ENCODE peak calls at places on chromosome 12, in nine cellular contexts. U, Q, N, Z, L, X, J, P and Y are unnamed samples.

GRCh38 chr12:124402281-124403066 is 107.6 kb downstream of the RFLNA start:
- DNase-seq in N (no peak), U (no peak), X (no peak), Q (no peak), Z (no peak), J (no peak), L (no peak), P (no peak), Y (no peak)

GRCh38 chr12:22627351-22627750 is 2.4 kb downstream of the ETNK1 start:
- DNase-seq in N (no peak), P (no peak), Z (no peak), L (no peak), J (peak; percentile 4), U (no peak), Q (no peak), X (no peak), Y (no peak)

GRCh38 chr12:122050706-122051105 is 27.9 kb upstream of the MLXIP start:
- DNase-seq in X (no peak), Q (no peak), L (no peak), Z (no peak), N (no peak), J (no peak), U (no peak), P (no peak), Y (no peak)

GRCh38 chr12:60172266-60172665 is 576.4 kb downstream of the SLC16A7 start:
- DNase-seq in Z (no peak), N (peak; percentile 43), L (no peak), U (no peak), J (peak; percentile 66), Q (no peak), X (no peak), P (no peak), Y (no peak)

GRCh38 chr12:11202811-11203210 is 16.1 kb upstream of the TAS2R42 start:
- DNase-seq in X (no peak), Q (no peak), U (no peak), P (no peak), N (no peak), Z (no peak), L (no peak), J (no peak), Y (no peak)

GRCh38 chr12:13144266-13144828 is 40.9 kb upstream of the GSG1 start:
- DNase-seq in N (no peak), J (no peak), U (no peak), Q (no peak), L (no peak), P (no peak), X (no peak), Z (no peak), Y (no peak)

GRCh38 chr12:40312982-40313576 is 88.3 kb downstream of the LRRK2 start:
- DNase-seq in U (no peak), Q (no peak), X (no peak), Z (no peak), P (no peak), J (peak; percentile 38), N (peak; percentile 31), L (no peak), Y (no peak)

GRCh38 chr12:18383203-18383602 is 121.9 kb downstream of the PIK3C2G start:
- DNase-seq in U (no peak), Z (no peak), X (no peak), P (no peak), L (no peak), Q (no peak), J (peak; percentile 79), N (peak; percentile 89), Y (no peak)

GRCh38 chr12:55676707-55677106 is 31.0 kb downstream of the ITGA7 start:
- DNase-seq in J (no peak), Q (no peak), Z (no peak), P (no peak), L (no peak), U (no peak), N (no peak), X (peak; percentile 98), Y (no peak)

GRCh38 chr12:83676896-83677295 is 990.2 kb downstream of the TMTC2 start:
- DNase-seq in J (no peak), U (no peak), L (no peak), P (peak; percentile 62), N (no peak), Z (no peak), X (no peak), Q (no peak), Y (no peak)

GRCh38 chr12:51351913-51352532 is 5.5 kb upstream of the CELA1 start:
- DNase-seq in Q (peak; percentile 68), L (peak; percentile 69), U (no peak), X (no peak), P (peak; percentile 75), Z (no peak), N (peak; percentile 66), J (peak; percentile 53), Y (no peak)

GRCh38 chr12:52498971-52499370 is 5.9 kb upstream of the KRT6A start:
- DNase-seq in X (no peak), J (no peak), Q (no peak), L (no peak), U (no peak), Z (no peak), P (no peak), N (no peak), Y (no peak)

GRCh38 chr12:52496590-52497071 is 3.6 kb upstream of the KRT6A start:
- DNase-seq in J (peak; percentile 82), L (peak; percentile 38), U (no peak), N (peak; percentile 40), X (no peak), Q (no peak), Z (no peak), P (no peak), Y (no peak)

GRCh38 chr12:52501490-52501889 is 8.4 kb upstream of the KRT6A start:
- DNase-seq in N (no peak), Q (no peak), U (no peak), J (peak; percentile 50), P (no peak), X (no peak), L (no peak), Z (no peak), Y (no peak)

GRCh38 chr12:52497975-52498374 is 4.9 kb upstream of the KRT6A start:
- DNase-seq in N (no peak), L (no peak), Q (no peak), U (no peak), X (no peak), Z (no peak), J (no peak), P (no peak), Y (no peak)

GRCh38 chr12:52499836-52500560 is 6.9 kb upstream of the KRT6A start:
- DNase-seq in Q (no peak), L (no peak), X (no peak), J (peak; percentile 54), U (no peak), P (no peak), Z (no peak), N (peak; percentile 34), Y (no peak)
- H3K4me3 ChIP-seq in Q (no peak overlapping the region), L (no peak overlapping the region), X (no peak overlapping the region), J (no peak overlapping the region), U (no peak overlapping the region), P (no peak overlapping the region), Z (no peak overlapping the region), N (no peak overlapping the region), Y (no peak overlapping the region)

GRCh38 chr12:5060958-5061357 is 17.3 kb downstream of the KCNA5 start:
- DNase-seq in X (no peak), P (no peak), N (no peak), Q (no peak), L (no peak), J (no peak), Z (no peak), U (no peak), Y (no peak)
- TF ChIP-seq CTCF in X (no peak), P (no peak), N (no peak), Q (no peak), L (no peak), J (no peak), Z (no peak), U (no peak), Y (no peak)

GRCh38 chr12:130952545-130952954 is 1.2 kb upstream of the ADGRD1 start:
- DNase-seq in U (no peak), P (no peak), J (no peak), Z (no peak), X (no peak), Q (no peak), L (no peak), N (no peak), Y (no peak)

GRCh38 chr12:130953783-130954543 is at the start of gene ADGRD1:
- DNase-seq in J (no peak), P (no peak), Z (peak; percentile 49), Q (peak; percentile 35), N (peak; percentile 3), X (peak; percentile 58), U (peak; percentile 80), L (peak; percentile 76), Y (no peak)

GRCh38 chr12:130955238-130955816 is 1.6 kb downstream of the ADGRD1 start:
- DNase-seq in N (no peak), L (no peak), X (no peak), U (no peak), P (no peak), J (no peak), Q (no peak), Z (no peak), Y (no peak)

GRCh38 chr12:130956009-130956408 is 2.3 kb downstream of the ADGRD1 start:
- DNase-seq in N (no peak), X (no peak), Z (no peak), L (no peak), Q (no peak), J (no peak), U (no peak), P (no peak), Y (no peak)

GRCh38 chr12:130954544-130954831 is 781 bp downstream of the ADGRD1 start:
- DNase-seq in X (no peak), L (no peak), J (no peak), U (no peak), Z (no peak), P (no peak), Q (no peak), N (no peak), Y (no peak)
- H3K27me3 ChIP-seq in X (no peaks in the 10 kb centered on the region), L (no peaks in the 10 kb centered on the region), J (peaks cover 81% of the 10 kb centered on the region), U (no peaks in the 10 kb centered on the region), Z (no peaks in the 10 kb centered on the region), P (no peaks in the 10 kb centered on the region), Q (no peaks in the 10 kb centered on the region), N (no peaks in the 10 kb centered on the region), Y (no peaks in the 10 kb centered on the region)

GRCh38 chr12:24835377-24835776 is 113.5 kb downstream of the BCAT1 start:
- DNase-seq in J (no peak), Z (no peak), L (no peak), X (no peak), P (no peak), Q (no peak), U (no peak), N (no peak), Y (no peak)

GRCh38 chr12:24839268-24839791 is 109.6 kb downstream of the BCAT1 start:
- DNase-seq in X (no peak), P (no peak), U (no peak), L (no peak), J (no peak), N (no peak), Z (no peak), Q (no peak), Y (peak; percentile 83)

GRCh38 chr12:24840046-24840800 is 108.7 kb downstream of the BCAT1 start:
- DNase-seq in P (no peak), J (no peak), L (no peak), Q (no peak), Z (no peak), U (no peak), X (no peak), N (peak; percentile 80), Y (no peak)

GRCh38 chr12:24833513-24833912 is 115.4 kb downstream of the BCAT1 start:
- DNase-seq in P (no peak), U (no peak), N (no peak), Q (no peak), J (no peak), X (no peak), L (no peak), Z (no peak), Y (no peak)

GRCh38 chr12:24838531-24838950 is 110.4 kb downstream of the BCAT1 start:
- DNase-seq in J (no peak), X (peak; percentile 87), P (no peak), Q (no peak), Z (no peak), N (peak; percentile 87), L (peak; percentile 53), U (peak; percentile 31), Y (peak; percentile 55)
- H3K4me3 ChIP-seq in J (no peak overlapping the region), X (no peak overlapping the region), P (no peak overlapping the region), Q (no peak overlapping the region), Z (no peak overlapping the region), N (no peak overlapping the region), L (no peak overlapping the region), U (no peak overlapping the region), Y (no peak overlapping the region)